ENCODE peak calls at places on chromosomes 16 and 17, in five cellular contexts. Y is heart left ventricle, O is uterus, R is right lobe of liver, B is lower leg skin. H is an unnamed sample.

GRCh38 chr16:53745126-53745525 is 41.2 kb downstream of the FTO start:
- DNase-seq in Y (no peak), B (no peak), O (no peak), R (no peak), H (no peak)

GRCh38 chr17:36755586-36755985 is 154.2 kb downstream of the MRM1 start:
- DNase-seq in Y (no peak), B (no peak), O (no peak), R (no peak), H (peak; percentile 61)

GRCh38 chr17:40075216-40076100 is 12.7 kb downstream of the THRA start:
- DNase-seq in R (peak; percentile 71), O (peak; percentile 77), Y (peak; percentile 81), B (no peak), H (peak; percentile 87)

GRCh38 chr17:64209983-64210382 is 53.1 kb downstream of the TEX2 start:
- DNase-seq in Y (no peak), R (no peak), B (no peak), O (no peak), H (no peak)

GRCh38 chr17:77591231-77591785 is 367.2 kb upstream of the TNRC6C start:
- DNase-seq in O (no peak), Y (no peak), B (peak; percentile 65), R (no peak), H (no peak)

GRCh38 chr17:330993-331701 is 21.5 kb downstream of the RPH3AL start:
- DNase-seq in Y (peak; percentile 83), O (peak; percentile 44), R (peak; percentile 60), B (no peak), H (no peak)

GRCh38 chr16:49619811-49620157 is 236.1 kb downstream of the ZNF423 start:
- DNase-seq in R (no peak), Y (no peak), B (peak; percentile 58), O (peak; percentile 6), H (no peak)

GRCh38 chr17:73650147-73650546 is 5.9 kb upstream of the SDK2 start:
- DNase-seq in R (no peak), Y (no peak), O (no peak), B (peak; percentile 34), H (no peak)

GRCh38 chr16:70778901-70779309 is 22.1 kb downstream of the VAC14 start:
- DNase-seq in R (no peak), B (peak; percentile 94), O (peak; percentile 83), Y (peak; percentile 57), H (no peak)

GRCh38 chr17:17536702-17537101 is 40.5 kb upstream of the RASD1 start:
- DNase-seq in R (no peak), O (no peak), Y (no peak), B (no peak), H (no peak)

GRCh38 chr17:58991718-58992331 is 114.9 kb downstream of the TRIM37 start:
- DNase-seq in B (no peak), R (peak; percentile 75), O (no peak), Y (no peak), H (no peak)

DNA sequence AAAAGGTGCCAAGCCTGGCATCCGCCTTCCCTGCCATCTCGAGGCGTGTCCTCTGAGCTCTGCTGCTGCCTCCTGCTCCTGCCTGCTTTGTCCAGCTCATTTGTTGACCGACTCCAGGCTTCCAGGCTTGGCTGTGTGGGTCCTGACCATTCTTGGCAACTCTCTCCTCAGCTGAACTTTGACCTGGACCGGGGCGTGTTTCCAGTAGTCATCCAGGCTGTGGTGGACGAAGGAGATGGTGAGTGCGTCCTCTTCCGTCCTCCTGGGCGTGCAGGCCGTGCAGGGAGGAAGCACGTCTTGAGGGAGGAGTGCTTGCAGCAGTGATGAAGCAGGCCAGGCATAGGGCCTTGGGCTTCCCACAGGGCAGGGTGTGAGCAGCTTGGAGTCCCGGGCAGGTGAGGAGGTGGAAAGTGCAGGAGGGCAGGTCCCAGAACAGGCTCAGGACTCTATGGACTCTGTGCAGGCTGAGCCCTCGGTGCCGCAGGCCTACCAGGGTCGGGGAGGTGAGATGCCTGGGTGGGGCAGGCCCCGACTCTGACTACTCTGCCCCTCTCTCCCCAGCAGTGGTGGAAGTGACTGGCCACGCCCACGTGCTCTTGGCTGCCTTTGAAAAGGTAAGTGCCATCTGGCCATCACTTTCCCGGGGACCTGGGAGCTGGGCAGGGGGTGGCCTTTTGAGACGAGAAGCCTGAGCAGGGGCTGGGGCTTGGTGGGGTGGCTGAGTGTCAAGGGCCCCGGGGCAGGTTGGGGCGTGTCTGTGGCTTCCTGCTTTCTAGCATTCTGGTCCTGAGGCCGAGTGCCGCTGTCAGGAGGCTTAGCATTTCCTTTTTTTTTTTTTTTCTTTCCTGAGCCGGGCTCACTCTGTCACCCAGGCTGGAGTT is 28.6 kb upstream of the NUDT16L1 start:
- DNase-seq in R (peak; percentile 91), B (no peak), O (peak; percentile 53), Y (no peak), H (no peak)
- TF ChIP-seq POLR2A in R (peak; percentile 44), B (no peak), O (no peak), Y (no peak), H (no peak)

DNA sequence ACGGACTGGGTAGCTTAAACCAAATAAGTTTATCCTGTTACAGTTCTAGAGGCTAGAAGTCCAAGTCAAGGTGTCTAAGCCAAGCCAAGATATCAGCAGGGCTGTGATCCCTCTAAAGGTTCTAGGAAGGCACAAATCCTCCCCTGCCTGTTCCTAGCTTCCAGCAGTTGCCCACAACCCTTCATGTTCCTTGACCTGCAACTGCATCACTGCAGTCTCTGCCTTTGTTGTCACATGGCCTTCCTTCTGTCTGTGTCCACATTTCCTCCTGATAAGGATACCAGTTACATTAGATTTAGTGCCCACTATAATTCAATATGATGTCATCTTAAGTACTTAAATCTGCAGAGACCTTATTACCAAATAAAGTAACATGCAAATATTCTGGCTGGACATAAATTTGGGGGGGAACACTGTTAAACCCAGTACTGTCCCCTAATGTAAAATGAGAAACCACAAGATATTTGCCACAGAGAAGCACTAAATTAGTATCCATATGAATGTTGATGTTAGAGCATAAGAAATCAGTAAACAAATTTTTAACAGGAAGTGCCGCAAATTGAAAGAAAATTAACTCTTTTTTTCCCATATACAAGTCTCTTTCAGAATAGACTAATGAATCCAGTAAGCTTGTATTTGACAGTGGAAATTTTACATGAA is 4.7 kb downstream of the UQCRC2 start:
- DNase-seq in B (no peak), Y (no peak), R (no peak), O (no peak), H (no peak)
- TF ChIP-seq POLR2A in B (no peak), Y (no peak), R (no peak), O (no peak), H (no peak)

GRCh38 chr17:8837438-8838075 is 29.9 kb downstream of the PIK3R6 start:
- DNase-seq in O (no peak), R (no peak), Y (no peak), B (peak; percentile 59), H (no peak)
- TF ChIP-seq POLR2A in O (no peak), R (no peak), Y (no peak), B (no peak), H (no peak)

DNA sequence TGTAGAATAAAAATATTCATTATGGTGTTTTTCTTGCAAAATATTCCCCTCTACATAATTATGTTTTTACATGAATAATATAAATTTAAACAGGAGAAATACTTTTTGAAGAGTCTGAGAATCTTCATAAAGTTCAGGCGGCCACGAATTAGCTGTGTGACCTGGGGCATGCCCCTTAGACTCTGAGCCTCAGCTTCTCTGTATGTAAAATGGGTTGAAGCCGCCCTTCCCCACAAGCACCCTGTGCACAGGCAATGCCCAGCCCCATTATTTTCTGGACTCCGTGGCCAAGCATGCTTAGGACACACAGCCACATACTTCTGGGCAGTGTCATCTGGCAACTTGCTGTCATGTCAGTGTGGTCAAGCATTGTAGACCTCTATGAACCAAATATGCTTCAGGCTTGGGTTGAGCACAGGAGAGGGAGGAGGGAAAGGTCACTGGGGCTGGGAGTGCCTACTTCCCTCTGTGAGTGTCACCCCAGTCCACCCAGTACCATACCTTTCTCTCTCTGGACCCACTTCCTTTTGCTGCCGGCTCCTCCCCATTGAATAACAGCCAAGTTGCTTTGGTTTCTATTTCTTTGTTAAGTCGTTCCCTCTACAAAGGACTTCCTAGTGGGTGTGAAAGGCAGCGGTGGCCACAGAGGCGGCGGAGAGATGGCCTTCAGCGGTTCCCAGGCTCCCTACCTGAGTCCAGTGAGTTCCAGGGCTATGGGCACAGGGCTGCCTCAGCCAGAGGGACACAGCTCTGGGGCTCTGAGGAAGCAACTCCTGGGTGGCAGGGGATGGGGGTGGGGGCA is at the start of gene LGALS9:
- DNase-seq in B (no peak), O (no peak), R (no peak), Y (peak; percentile 47), H (no peak)
- TF ChIP-seq POLR2A in B (no peak), O (no peak), R (no peak), Y (no peak), H (no peak)

GRCh38 chr17:75109407-75110236 is at the start of gene ARMC7:
- DNase-seq in Y (peak; percentile 92), R (peak; percentile 94), O (peak; percentile 84), B (peak; percentile 97), H (peak; percentile 83)
- TF ChIP-seq POLR2A in Y (no peak), R (peak; percentile 84), O (peak; percentile 62), B (no peak), H (peak; percentile 71)

GRCh38 chr16:872436-873242 is 72.1 kb upstream of the GNG13 start:
- DNase-seq in R (peak; percentile 35), O (no peak), B (no peak), Y (no peak), H (no peak)
- TF ChIP-seq POLR2A in R (no peak), O (no peak), B (no peak), Y (no peak), H (no peak)

DNA sequence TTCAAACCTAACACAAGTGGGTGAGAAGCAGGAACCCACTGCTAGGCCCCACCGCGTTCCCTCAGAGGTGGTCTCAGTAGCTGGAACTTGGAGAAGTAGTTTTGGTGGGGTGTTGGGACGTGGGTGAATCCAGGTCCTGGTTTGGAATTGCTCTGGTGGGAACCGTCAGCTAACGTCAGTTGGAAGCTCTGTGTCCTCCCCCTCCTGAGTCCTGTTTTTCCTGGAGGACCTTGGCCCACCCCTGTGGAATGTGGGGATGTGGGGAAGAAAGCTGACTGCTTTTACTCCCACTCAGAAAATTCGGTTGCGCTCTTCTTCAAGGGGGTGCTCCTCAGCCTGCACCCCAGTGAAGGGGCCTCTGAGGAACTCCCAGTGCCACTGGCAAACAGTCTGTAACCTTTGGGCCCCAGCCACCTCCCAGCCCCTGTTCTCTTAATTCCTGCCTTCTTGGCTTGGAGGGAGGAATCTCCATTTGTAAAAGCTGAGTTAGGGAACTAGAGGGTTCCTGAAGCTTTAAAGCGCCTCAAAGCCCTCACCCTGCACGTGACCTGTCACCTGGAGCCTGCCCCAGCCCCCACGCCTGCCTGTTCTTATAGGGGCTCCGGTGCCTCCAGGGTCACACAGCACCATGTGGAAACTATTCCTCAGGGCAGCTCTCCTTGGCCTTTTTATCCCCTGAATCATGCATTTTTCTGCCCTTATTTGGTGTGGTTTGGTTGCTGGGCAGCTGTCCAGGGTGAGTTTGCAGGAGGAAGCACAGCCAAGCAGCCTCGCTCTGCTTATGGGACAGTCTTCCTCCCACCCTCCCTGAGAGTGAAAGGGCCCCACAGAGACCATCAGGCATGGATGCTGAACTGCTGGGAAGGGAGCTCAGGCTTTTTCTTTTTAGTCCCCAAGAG is 16.2 kb upstream of the NAGLU start:
- DNase-seq in R (peak; percentile 90), Y (peak; percentile 93), B (peak; percentile 97), O (peak; percentile 99), H (peak; percentile 82)
- TF ChIP-seq POLR2A in R (peak; percentile 16), Y (no peak), B (no peak), O (peak; percentile 42), H (peak; percentile 29)

H was measured in erythroblast.